ENCODE peak calls at places on chromosomes 6 and 20, in seven cellular contexts. V is sigmoid colon, O is breast epithelium, F is stomach, R is HCT116, W is H1, H is prostate gland. X is an unnamed sample.

GRCh38 chr6:47437592-47437991 is 40.0 kb upstream of the CD2AP start:
- DNase-seq in H (no peak), W (no peak), R (no peak), V (no peak), F (no peak), O (no peak), X (no peak)

GRCh38 chr20:41249371-41249770 is 68.2 kb downstream of the ZHX3 start:
- DNase-seq in R (no peak), O (no peak), V (peak; percentile 92), H (peak; percentile 29), F (no peak), W (no peak), X (no peak)

GRCh38 chr6:88166493-88166900 is 350 bp upstream of the CNR1 start:
- DNase-seq in W (no peak), H (no peak), R (no peak), F (no peak), V (no peak), O (no peak), X (no peak)

GRCh38 chr6:21381336-21381963 is 212.1 kb upstream of the SOX4 start:
- DNase-seq in O (no peak), V (no peak), F (no peak), W (no peak), R (no peak), H (no peak), X (peak; percentile 47)

GRCh38 chr20:59194023-59194935 is 30.7 kb downstream of the ZNF831 start:
- DNase-seq in H (no peak), O (no peak), F (no peak), V (no peak), R (no peak), W (no peak), X (no peak)

GRCh38 chr6:165846123-165846966 is 183.3 kb upstream of the PDE10A start:
- DNase-seq in O (no peak), H (no peak), R (no peak), F (no peak), W (no peak), V (no peak), X (no peak)

GRCh38 chr20:11544029-11544678 is 373.5 kb upstream of the BTBD3 start:
- DNase-seq in V (no peak), H (peak; percentile 75), W (no peak), R (peak; percentile 64), O (no peak), F (no peak), X (no peak)

GRCh38 chr6:140475086-140475485 is 1100.6 kb upstream of the CITED2 start:
- DNase-seq in W (no peak), F (no peak), H (no peak), V (no peak), O (no peak), R (no peak), X (no peak)

GRCh38 chr6:15400572-15401004 is 154.7 kb downstream of the JARID2 start:
- DNase-seq in W (no peak), R (no peak), F (no peak), H (peak; percentile 24), V (peak; percentile 81), O (no peak), X (peak; percentile 70)

GRCh38 chr6:34238507-34239239 is 2.0 kb downstream of the HMGA1 start:
- DNase-seq in V (peak; percentile 56), H (no peak), O (no peak), W (no peak), F (no peak), R (no peak), X (no peak)

GRCh38 chr6:144758602-144759001 is 473.5 kb downstream of the UTRN start:
- DNase-seq in H (no peak), R (peak; percentile 52), W (no peak), F (no peak), V (no peak), O (no peak), X (no peak)

GRCh38 chr6:10478187-10479040 is 42.7 kb upstream of the GCNT2 start:
- DNase-seq in H (no peak), R (peak; percentile 41), W (no peak), O (no peak), F (no peak), V (no peak), X (no peak)

GRCh38 chr6:169837529-169838250 is 86.3 kb downstream of the ERMARD start:
- DNase-seq in W (no peak), O (no peak), V (no peak), F (peak; percentile 17), H (no peak), R (no peak), X (peak; percentile 70)

GRCh38 chr6:90382760-90383159 is 86.1 kb upstream of the BACH2 start:
- DNase-seq in W (no peak), F (no peak), O (no peak), R (no peak), V (no peak), H (no peak), X (no peak)

GRCh38 chr6:138837246-138837645 is 41.4 kb downstream of the ECT2L start:
- DNase-seq in R (no peak), F (no peak), H (no peak), V (no peak), W (no peak), O (no peak), X (no peak)

GRCh38 chr6:72861059-72861458 is 239.2 kb downstream of the KCNQ5 start:
- DNase-seq in W (no peak), O (no peak), H (no peak), V (no peak), F (no peak), R (no peak), X (no peak)

GRCh38 chr6:165232277-165232654 is 77.1 kb downstream of the C6orf118 start:
- DNase-seq in W (no peak), R (no peak), O (no peak), F (no peak), V (no peak), H (no peak), X (no peak)

GRCh38 chr20:23282111-23282510 is 68.5 kb upstream of the NXT1 start:
- DNase-seq in R (no peak), F (no peak), V (no peak), W (no peak), H (no peak), O (no peak), X (no peak)

GRCh38 chr6:112233864-112234263 is 20.5 kb downstream of the LAMA4 start:
- DNase-seq in H (no peak), R (no peak), F (no peak), V (peak; percentile 73), W (no peak), O (no peak), X (no peak)

GRCh38 chr6:158459726-158460125 is 100.2 kb upstream of the TMEM181 start:
- DNase-seq in H (no peak), W (no peak), F (no peak), O (no peak), V (no peak), R (no peak), X (no peak)
- TF ChIP-seq POLR2AphosphoS5 in H (no peak), W (no peak), F (no peak), O (no peak), V (no peak), R (no peak), X (no peak)

GRCh38 chr6:154480144-154480639 is 30.3 kb downstream of the CNKSR3 start:
- DNase-seq in V (no peak), W (no peak), R (no peak), O (no peak), H (no peak), F (no peak), X (no peak)
- H3K27ac ChIP-seq in V (peak overlapping the region; percentile 87), W (no peak overlapping the region), R (no peak overlapping the region), O (no peak overlapping the region), H (no peak overlapping the region), F (no peak overlapping the region), X (no peak overlapping the region)

DNA sequence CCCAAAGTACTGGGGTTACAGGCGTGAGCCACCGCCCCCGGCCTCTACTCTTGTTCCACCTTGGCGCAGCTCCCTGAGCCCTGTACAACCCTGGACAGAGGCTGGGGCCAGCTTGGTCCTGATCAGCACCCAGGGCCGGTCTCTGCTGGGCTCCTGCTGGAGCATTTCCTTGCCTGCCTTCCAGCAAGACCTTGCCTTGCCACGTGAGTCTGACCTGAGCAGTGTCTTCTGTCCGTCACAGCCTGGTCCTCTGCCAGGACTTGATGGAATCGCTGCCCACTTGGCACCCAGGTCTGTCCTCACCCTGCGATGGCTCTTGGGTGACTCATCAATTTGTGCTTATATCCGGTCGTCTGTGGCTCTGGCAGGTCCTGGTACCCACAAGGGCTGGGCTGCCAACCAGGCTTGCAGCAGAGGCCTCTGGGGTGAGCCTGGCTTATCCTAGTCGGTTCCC is 10.0 kb upstream of the SULF2 start:
- DNase-seq in H (peak; percentile 88), R (no peak), O (peak; percentile 97), W (no peak), V (no peak), F (no peak), X (no peak)
- TF ChIP-seq POLR2AphosphoS5 in H (peak; percentile 85), R (no peak), O (no peak), W (no peak), V (no peak), F (no peak), X (no peak)

DNA sequence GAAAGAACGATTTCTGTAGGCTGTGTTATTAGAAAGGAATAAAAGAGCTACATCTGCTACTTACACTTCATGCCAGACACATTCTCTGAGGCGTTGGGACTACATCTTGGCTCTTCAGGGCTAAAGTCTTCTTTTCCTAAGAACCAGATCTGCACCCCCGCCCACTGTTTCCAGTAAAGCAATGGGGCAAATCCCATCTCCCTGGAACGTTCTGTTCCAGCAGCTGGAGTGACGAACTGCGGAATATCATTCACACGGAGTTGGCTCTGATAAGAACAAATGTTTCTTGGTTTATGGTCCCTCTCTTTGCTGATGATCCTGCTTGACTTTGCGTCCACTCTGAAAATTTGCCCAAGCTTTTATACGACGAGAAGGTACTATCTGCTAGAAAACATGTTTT is 27.0 kb downstream of the FAM50B start:
- DNase-seq in O (no peak), V (no peak), F (no peak), H (no peak), W (no peak), R (no peak), X (no peak)
- H3K27ac ChIP-seq in O (no peak overlapping the region), V (no peak overlapping the region), F (no peak overlapping the region), H (no peak overlapping the region), W (no peak overlapping the region), R (no peak overlapping the region), X (no peak overlapping the region)

DNA sequence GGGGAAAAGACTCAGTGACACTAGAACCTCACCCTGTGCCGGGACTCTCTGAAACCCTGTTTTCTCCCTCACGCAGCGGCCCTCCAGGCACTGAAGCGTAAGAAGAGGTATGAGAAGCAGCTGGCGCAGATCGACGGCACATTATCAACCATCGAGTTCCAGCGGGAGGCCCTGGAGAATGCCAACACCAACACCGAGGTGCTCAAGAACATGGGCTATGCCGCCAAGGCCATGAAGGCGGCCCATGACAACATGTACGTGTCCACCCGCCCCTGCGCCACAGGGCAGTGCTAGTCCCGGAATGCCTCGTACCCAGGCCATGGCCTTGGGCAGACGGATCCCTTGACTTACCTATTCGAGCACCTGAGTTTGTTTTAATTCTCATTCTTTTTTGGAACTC is 37.2 kb downstream of the CHMP4B start:
- DNase-seq in O (no peak), W (no peak), H (no peak), V (no peak), F (no peak), R (no peak), X (peak; percentile 43)
- TF ChIP-seq POLR2AphosphoS5 in O (no peak), W (no peak), H (no peak), V (no peak), F (no peak), R (no peak), X (no peak)

GRCh38 chr20:34301587-34302311 is 1.4 kb downstream of the AHCY start:
- DNase-seq in O (no peak), F (no peak), H (no peak), W (no peak), V (no peak), R (no peak), X (no peak)
- H3K27ac ChIP-seq in O (no peak overlapping the region), F (peak overlapping the region; percentile 95), H (no peak overlapping the region), W (no peak overlapping the region), V (peak overlapping the region; percentile 96), R (peak overlapping the region; percentile 72), X (no peak overlapping the region)

GRCh38 chr6:154932562-154933027 is 62.5 kb upstream of the TIAM2 start:
- DNase-seq in R (peak; percentile 46), W (no peak), H (peak; percentile 6), F (no peak), V (no peak), O (no peak), X (no peak)
- TF ChIP-seq POLR2AphosphoS5 in R (no peak), W (no peak), H (no peak), F (no peak), V (no peak), O (no peak), X (no peak)

X was measured in upper lobe of left lung.